ENCODE peak calls at places on chromosomes 7 and 10, in nine cellular contexts. Z, X, D, O, W, M, Y, G and H are unnamed samples.

GRCh38 chr7:31917256-31917655 is 153.0 kb downstream of the PDE1C start:
- DNase-seq in M (no peak), W (no peak), D (no peak), Z (no peak), Y (no peak), X (no peak), O (no peak), G (no peak), H (peak; percentile 33)

GRCh38 chr7:93036807-93037206 is 81.0 kb downstream of the SAMD9 start:
- DNase-seq in Z (no peak), W (no peak), M (no peak), X (no peak), G (no peak), Y (no peak), O (no peak), D (no peak), H (no peak)

GRCh38 chr10:52128056-52128683 is 185.9 kb upstream of the DKK1 start:
- DNase-seq in O (no peak), Z (peak; percentile 41), Y (no peak), X (no peak), W (no peak), D (no peak), M (no peak), G (no peak), H (no peak)

GRCh38 chr7:2527505-2528464 is 8.2 kb downstream of the LFNG start:
- DNase-seq in D (no peak), W (peak; percentile 16), G (no peak), M (peak; percentile 73), Y (peak; percentile 75), Z (no peak), O (peak; percentile 51), X (no peak), H (peak; percentile 76)

GRCh38 chr7:31408120-31408729 is 67.7 kb upstream of the NEUROD6 start:
- DNase-seq in Y (peak; percentile 27), W (peak; percentile 3), M (peak; percentile 28), G (no peak), D (no peak), Z (no peak), X (no peak), O (no peak), H (peak; percentile 73)

GRCh38 chr10:62047960-62048383 is 146.5 kb downstream of the ARID5B start:
- DNase-seq in G (no peak), M (no peak), Y (no peak), D (no peak), X (no peak), O (no peak), W (no peak), Z (no peak), H (peak; percentile 35)

GRCh38 chr10:61478621-61479312 is 25.6 kb upstream of the TMEM26 start:
- DNase-seq in G (no peak), W (no peak), Z (no peak), O (no peak), X (no peak), D (no peak), Y (no peak), M (no peak), H (no peak)

GRCh38 chr7:77351539-77352004 is 64.6 kb downstream of the GSAP start:
- DNase-seq in O (no peak), W (no peak), D (no peak), Y (no peak), X (no peak), Z (no peak), M (no peak), G (peak; percentile 17), H (no peak)

GRCh38 chr7:49001610-49002033 is 77.3 kb downstream of the CDC14C start:
- DNase-seq in Z (peak; percentile 42), D (no peak), Y (peak; percentile 0), G (peak; percentile 64), W (no peak), X (peak; percentile 35), M (peak; percentile 30), O (peak; percentile 13), H (no peak)

GRCh38 chr7:11319491-11320274 is 346.0 kb downstream of the PHF14 start:
- DNase-seq in D (no peak), M (no peak), W (no peak), Z (no peak), Y (peak; percentile 18), X (no peak), G (no peak), O (no peak), H (peak; percentile 22)

GRCh38 chr7:129882531-129882930 is 70.2 kb downstream of the UBE2H start:
- DNase-seq in D (no peak), M (no peak), Y (peak; percentile 31), G (no peak), X (no peak), Z (no peak), O (no peak), W (no peak), H (no peak)